ENCODE peak calls at places on chromosomes 12 and 14, in six cellular contexts. O is CD8-positive, alpha-beta T cell; L is astrocyte of the spinal cord; Z is HCT116; C is cardiac fibroblast; P is psoas muscle. I is an unnamed sample.

GRCh38 chr14:23028800-23029199 is 5.9 kb downstream of the PSMB5 start:
- DNase-seq in O (no peak), L (no peak), Z (no peak), C (no peak), P (no peak), I (no peak)

GRCh38 chr12:45611061-45611460 is 118.4 kb upstream of the ARID2 start:
- DNase-seq in O (no peak), L (no peak), Z (no peak), C (no peak), P (no peak), I (no peak)

GRCh38 chr12:47361389-47362031 is 281.8 kb upstream of the AMIGO2 start:
- DNase-seq in O (no peak), L (no peak), Z (no peak), C (no peak), P (no peak), I (no peak)

GRCh38 chr12:132327351-132328171 is 1.8 kb downstream of the GALNT9 start:
- DNase-seq in O (no peak), L (peak), Z (no peak), C (peak), P (peak), I (peak)

GRCh38 chr14:60166144-60166543 is 946 bp upstream of the DHRS7 start:
- DNase-seq in O (no peak), L (no peak), Z (no peak), C (no peak), P (no peak), I (no peak)

GRCh38 chr14:28777773-28778606 is 11.4 kb downstream of the FOXG1 start:
- DNase-seq in O (no peak), L (no peak), Z (no peak), C (no peak), P (no peak), I (no peak)

GRCh38 chr12:84355561-84355960 is 557.0 kb downstream of the SLC6A15 start:
- DNase-seq in O (no peak), L (no peak), Z (no peak), C (no peak), P (no peak), I (no peak)

GRCh38 chr14:42378274-42378673 is 771.6 kb downstream of the LRFN5 start:
- DNase-seq in O (no peak), L (no peak), Z (no peak), C (no peak), P (no peak), I (no peak)

GRCh38 chr14:96626121-96626768 is 124.1 kb downstream of the PAPOLA start:
- DNase-seq in O (no peak), L (no peak), Z (no peak), C (no peak), P (no peak), I (no peak)

GRCh38 chr14:100056431-100056830 is 8.8 kb upstream of the EVL start:
- DNase-seq in O (no peak), L (no peak), Z (no peak), C (peak), P (no peak), I (peak)

GRCh38 chr12:65999564-66000280 is 130.8 kb downstream of the LLPH start:
- DNase-seq in O (no peak), L (peak), Z (no peak), C (peak), P (no peak), I (peak)

GRCh38 chr14:93369393-93370266 is 22.6 kb downstream of the COX8C start:
- DNase-seq in O (no peak), L (no peak), Z (no peak), C (no peak), P (no peak), I (no peak)

GRCh38 chr12:67475725-67476124 is 172.8 kb upstream of the DYRK2 start:
- DNase-seq in O (no peak), L (no peak), Z (no peak), C (no peak), P (no peak), I (no peak)

GRCh38 chr12:131104464-131105350 is 151.0 kb downstream of the ADGRD1 start:
- DNase-seq in O (peak), L (peak), Z (peak), C (peak), P (peak), I (peak)

GRCh38 chr12:56678852-56679251 is 9.2 kb downstream of the PTGES3 start:
- DNase-seq in O (no peak), L (no peak), Z (no peak), C (no peak), P (no peak), I (no peak)

GRCh38 chr12:131005161-131006035 is 51.7 kb downstream of the ADGRD1 start:
- DNase-seq in O (no peak), L (no peak), Z (no peak), C (no peak), P (no peak), I (no peak)

GRCh38 chr12:115450710-115451109 is 766.7 kb upstream of the TBX3 start:
- DNase-seq in O (no peak), L (no peak), Z (no peak), C (no peak), P (no peak), I (no peak)

GRCh38 chr12:77724367-77724957 is 106.2 kb upstream of the NAV3 start:
- DNase-seq in O (no peak), L (peak), Z (peak), C (peak), P (no peak), I (peak)

GRCh38 chr12:77725611-77726010 is 105.1 kb upstream of the NAV3 start:
- DNase-seq in O (no peak), L (peak), Z (no peak), C (peak), P (no peak), I (peak)

GRCh38 chr12:77723308-77723707 is 107.4 kb upstream of the NAV3 start:
- DNase-seq in O (no peak), L (no peak), Z (no peak), C (no peak), P (no peak), I (no peak)

DNA sequence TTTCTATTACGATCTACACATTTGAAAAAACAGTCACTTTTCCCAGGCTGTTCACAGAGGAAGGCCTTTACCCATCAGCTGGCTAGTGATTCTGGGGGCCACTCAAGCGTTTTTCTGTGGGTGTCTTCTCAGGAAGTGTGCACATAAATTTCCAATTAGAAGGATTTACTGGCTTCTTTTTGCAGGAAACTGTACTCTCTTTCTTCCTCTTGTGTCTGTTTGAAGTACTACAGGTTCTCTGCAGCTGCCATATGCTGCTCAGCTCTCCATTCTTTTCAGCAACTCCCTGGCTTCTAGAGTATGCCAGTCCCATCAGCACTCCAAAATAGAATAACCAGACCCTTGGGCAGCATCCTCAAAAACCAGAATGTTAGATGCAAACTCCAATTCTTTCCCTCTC is 110.4 kb upstream of the NAV3 start:
- DNase-seq in O (no peak), L (no peak), Z (no peak), C (no peak), P (no peak), I (no peak)
- TF ChIP-seq CTCF in O (no peak), L (no peak), Z (no peak), C (no peak), P (no peak), I (no peak)

GRCh38 chr12:11719678-11720099 is 70.2 kb downstream of the ETV6 start:
- DNase-seq in O (no peak), L (peak), Z (no peak), C (peak), P (peak), I (peak)
- H3K4me3 ChIP-seq in O (no peak), L (no peak), Z (no peak), C (no peak), P (no peak), I (no peak)

GRCh38 chr14:78975734-78976133 is 805.6 kb downstream of the NRXN3 start:
- DNase-seq in O (no peak), L (no peak), Z (no peak), C (no peak), P (no peak), I (no peak)
- TF ChIP-seq CTCF in O (no peak), L (no peak), Z (no peak), C (no peak), P (no peak), I (no peak)

DNA sequence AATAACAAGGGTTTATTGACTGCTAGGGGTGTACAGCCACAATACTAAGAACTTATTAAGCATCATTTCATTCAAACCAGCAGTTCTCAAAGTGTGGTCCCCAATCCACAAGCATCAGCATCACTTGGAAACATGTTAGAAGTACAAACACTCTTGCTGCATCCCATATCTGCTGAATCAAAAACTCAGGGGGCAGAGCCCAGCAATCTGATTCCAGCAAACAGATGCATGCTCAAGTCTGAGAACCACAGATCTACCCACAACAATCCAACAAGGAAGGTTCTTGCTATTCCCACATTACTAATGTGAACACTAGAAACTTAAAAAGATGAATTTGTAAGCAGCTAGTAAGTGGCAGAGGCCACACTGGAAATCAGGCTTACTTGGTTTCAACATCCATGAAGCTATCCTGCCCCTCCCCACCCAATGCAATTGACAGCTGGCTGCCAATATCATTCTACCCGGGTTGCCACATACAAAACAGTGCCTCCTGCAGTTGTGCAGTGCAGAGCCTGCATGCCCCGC is 6.2 kb downstream of the KRT77 start:
- DNase-seq in O (no peak), L (no peak), Z (no peak), C (no peak), P (no peak), I (no peak)
- H3K4me3 ChIP-seq in O (no peak), L (no peak), Z (no peak), C (no peak), P (no peak), I (no peak)

GRCh38 chr14:103500148-103500990 is 22.3 kb downstream of the CKB start:
- DNase-seq in O (peak), L (peak), Z (no peak), C (peak), P (peak), I (peak)
- TF ChIP-seq CTCF in O (peak), L (peak), Z (peak), C (peak), P (peak), I (peak)

DNA sequence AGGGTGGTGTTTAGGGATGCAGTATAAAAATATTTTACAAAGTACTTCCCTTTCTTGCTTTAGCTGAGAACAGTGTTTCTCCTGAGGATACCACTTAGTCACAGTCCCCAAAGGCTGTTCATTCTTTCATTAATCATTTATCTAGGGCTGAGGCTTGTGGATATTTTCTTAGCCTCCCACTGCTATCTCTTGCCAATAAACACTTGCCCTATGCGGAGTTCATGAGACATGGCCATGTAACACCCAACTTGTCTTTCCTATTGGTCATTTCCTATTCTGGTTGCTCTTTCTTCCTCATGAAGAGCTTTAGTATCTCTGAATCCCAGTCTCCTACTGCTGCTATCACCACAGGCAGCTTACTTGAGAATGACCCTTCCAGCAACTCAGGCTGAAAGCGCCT is 75.2 kb downstream of the ETNK1 start:
- DNase-seq in O (no peak), L (peak), Z (no peak), C (peak), P (no peak), I (peak)
- H3K4me3 ChIP-seq in O (no peak), L (no peak), Z (no peak), C (no peak), P (no peak), I (no peak)

DNA sequence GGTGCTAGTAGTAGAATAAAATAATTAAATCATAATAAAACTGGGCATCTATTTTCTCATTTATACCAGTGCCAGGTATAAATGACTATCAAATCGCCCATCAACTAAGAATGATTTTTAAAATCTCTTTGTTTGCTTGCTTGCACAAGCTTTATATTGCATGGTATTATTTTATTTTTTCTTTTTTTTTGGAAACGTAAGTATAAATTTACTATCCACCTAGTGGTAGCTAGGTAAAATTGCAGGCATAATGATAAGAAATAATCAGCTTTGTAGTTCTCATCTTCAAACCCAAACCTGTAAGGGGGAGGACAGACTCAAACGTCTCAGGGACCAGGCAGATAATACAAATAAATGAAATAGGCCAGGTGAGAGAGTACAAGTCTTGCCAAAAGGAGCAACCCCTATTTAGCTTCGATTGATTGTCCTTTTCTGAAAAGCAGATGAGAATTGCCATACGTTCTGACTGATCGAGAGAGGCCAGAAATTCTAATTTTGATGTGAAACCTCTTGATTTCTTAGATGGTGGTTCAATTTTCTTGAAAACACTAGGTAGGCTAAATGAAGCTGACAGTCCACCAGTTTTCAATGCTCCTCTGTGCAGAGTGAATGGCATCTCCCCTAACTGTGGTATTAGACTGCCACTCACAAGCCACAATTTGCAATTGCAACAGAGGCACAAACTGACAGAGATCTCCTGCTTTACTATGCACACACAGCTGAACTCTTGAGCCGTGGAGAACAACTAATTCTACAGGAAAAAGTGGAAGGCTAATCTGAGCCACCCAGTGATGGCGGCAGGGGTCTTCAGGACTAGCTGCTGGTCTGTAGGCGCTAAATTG is 189.3 kb downstream of the DACT1 start:
- DNase-seq in O (no peak), L (no peak), Z (no peak), C (no peak), P (no peak), I (no peak)
- TF ChIP-seq CTCF in O (no peak), L (peak), Z (no peak), C (peak), P (peak), I (peak)

GRCh38 chr14:24369463-24369862 is 1.5 kb downstream of the NFATC4 start:
- DNase-seq in O (no peak), L (no peak), Z (no peak), C (no peak), P (no peak), I (no peak)

GRCh38 chr14:24367506-24368214 is at the start of gene NFATC4:
- DNase-seq in O (no peak), L (peak), Z (peak), C (peak), P (peak), I (peak)

GRCh38 chr14:24368215-24368561 is 204 bp downstream of the NFATC4 start:
- DNase-seq in O (no peak), L (no peak), Z (no peak), C (no peak), P (no peak), I (no peak)

GRCh38 chr14:24369907-24370687 is 2.1 kb downstream of the NFATC4 start:
- DNase-seq in O (no peak), L (no peak), Z (no peak), C (no peak), P (no peak), I (no peak)

GRCh38 chr14:24368562-24369252 is 723 bp downstream of the NFATC4 start:
- DNase-seq in O (no peak), L (peak), Z (no peak), C (peak), P (peak), I (peak)
- H3K4me3 ChIP-seq in O (peak), L (peak), Z (peak), C (peak), P (peak), I (peak)

GRCh38 chr12:64828713-64829112 is 4.3 kb downstream of the TBC1D30 start:
- DNase-seq in O (no peak), L (no peak), Z (no peak), C (no peak), P (no peak), I (no peak)

GRCh38 chr12:64835926-64836325 is 11.5 kb downstream of the TBC1D30 start:
- DNase-seq in O (no peak), L (no peak), Z (no peak), C (no peak), P (no peak), I (no peak)

GRCh38 chr12:64836856-64837255 is 12.4 kb downstream of the TBC1D30 start:
- DNase-seq in O (no peak), L (no peak), Z (no peak), C (no peak), P (no peak), I (no peak)

GRCh38 chr12:64837427-64837826 is 13.0 kb downstream of the TBC1D30 start:
- DNase-seq in O (no peak), L (no peak), Z (no peak), C (no peak), P (no peak), I (no peak)

GRCh38 chr12:64833928-64834327 is 9.5 kb downstream of the TBC1D30 start:
- DNase-seq in O (no peak), L (no peak), Z (no peak), C (no peak), P (no peak), I (no peak)
- TF ChIP-seq CTCF in O (no peak), L (no peak), Z (no peak), C (no peak), P (no peak), I (no peak)